ENCODE peak calls at places on chromosomes 4 and X, in five cellular contexts. T is HepG2, F is A549, W is WTC11, I is GM12878. O is an unnamed sample.

GRCh38 chr4:15344041-15344440 is 83.8 kb upstream of the C1QTNF7 start:
- DNase-seq in T (no peak), F (no peak), W (no peak), I (no peak), O (no peak)

GRCh38 chr4:3364199-3364598 is 71.4 kb downstream of the RGS12 start:
- DNase-seq in T (no peak), F (no peak), W (no peak), I (no peak), O (no peak)

GRCh38 chr4:82891728-82892466 is 944 bp upstream of the SEC31A start:
- DNase-seq in T (no peak), F (no peak), W (no peak), I (no peak), O (no peak)

GRCh38 chrX:40784516-40785151 is 49.3 kb upstream of the MED14 start:
- DNase-seq in T (peak), F (peak), W (no peak), I (no peak), O (no peak)

GRCh38 chrX:65667503-65668355 is at the start of gene MSN:
- DNase-seq in T (no peak), F (peak), W (peak), I (no peak), O (peak)

GRCh38 chrX:12308420-12308819 is 170.1 kb downstream of the FRMPD4 start:
- DNase-seq in T (no peak), F (peak), W (no peak), I (no peak), O (no peak)

GRCh38 chrX:41076742-41077141 is 8.5 kb upstream of the USP9X start:
- DNase-seq in T (no peak), F (no peak), W (no peak), I (no peak), O (no peak)

GRCh38 chr4:100870940-100871772 is 353.3 kb upstream of the EMCN start:
- DNase-seq in T (no peak), F (no peak), W (no peak), I (no peak), O (no peak)

GRCh38 chr4:3073158-3074077 is 920 bp downstream of the HTT-AS start:
- DNase-seq in T (peak), F (no peak), W (peak), I (no peak), O (no peak)

GRCh38 chr4:122826000-122826595 is 533 bp upstream of the FGF2 start:
- DNase-seq in T (no peak), F (no peak), W (no peak), I (no peak), O (no peak)

GRCh38 chr4:81594495-81595169 is 122.9 kb upstream of the RASGEF1B start:
- DNase-seq in T (no peak), F (no peak), W (no peak), I (no peak), O (no peak)

GRCh38 chrX:83916525-83916924 is 55.6 kb downstream of the CYLC1 start:
- DNase-seq in T (no peak), F (peak), W (peak), I (no peak), O (peak)

GRCh38 chr4:141501931-141502330 is 134.5 kb upstream of the IL15 start:
- DNase-seq in T (no peak), F (no peak), W (no peak), I (no peak), O (no peak)

DNA sequence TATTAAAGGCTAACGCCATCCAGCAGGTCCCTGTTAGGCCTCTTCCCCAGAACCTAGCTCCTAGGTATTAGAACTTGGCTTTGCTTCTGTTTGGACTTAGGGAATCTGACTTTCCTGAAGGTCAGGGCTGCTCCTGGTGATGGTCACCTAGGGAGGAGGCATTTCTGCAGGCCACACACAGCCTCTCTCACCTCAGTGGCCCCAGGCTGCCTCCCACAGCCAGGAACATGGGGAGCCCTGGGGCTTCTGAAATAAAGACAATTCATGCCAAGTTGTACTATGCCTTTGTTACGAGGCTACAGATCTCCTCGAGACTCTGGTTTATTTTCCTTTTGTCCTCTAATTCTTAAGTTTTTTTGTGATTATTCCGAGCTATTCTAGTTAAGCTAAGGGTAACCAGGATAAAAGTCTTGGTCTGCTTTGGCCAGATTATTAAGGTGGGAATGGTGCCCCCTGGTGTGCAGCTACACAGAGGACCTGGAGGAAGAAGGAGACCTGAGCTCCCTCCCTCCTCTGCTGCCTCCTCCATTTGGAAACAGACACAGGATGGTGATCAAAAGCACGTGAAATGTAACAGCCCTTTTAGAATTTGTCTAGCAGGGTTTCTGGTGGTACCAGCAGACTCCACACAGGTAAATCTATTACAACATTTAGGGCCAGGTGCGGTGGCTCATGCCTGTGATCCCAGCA is 131.0 kb downstream of the DCLK2 start:
- DNase-seq in T (peak), F (peak), W (peak), I (no peak), O (peak)
- TF ChIP-seq ESRRA in T (no peak), F (no peak), W (no peak), I (no peak), O (no peak)

GRCh38 chrX:153378607-153379006 is 22.5 kb downstream of the PNMA6E start:
- DNase-seq in T (no peak), F (no peak), W (no peak), I (no peak), O (no peak)
- TF ChIP-seq ESRRA in T (no peak), F (no peak), W (no peak), I (no peak), O (no peak)

GRCh38 chrX:106246511-106246910 is 78.4 kb downstream of the PWWP3B start:
- DNase-seq in T (no peak), F (no peak), W (no peak), I (no peak), O (no peak)

GRCh38 chrX:106247162-106247561 is 79.1 kb downstream of the PWWP3B start:
- DNase-seq in T (no peak), F (no peak), W (no peak), I (no peak), O (no peak)

DNA sequence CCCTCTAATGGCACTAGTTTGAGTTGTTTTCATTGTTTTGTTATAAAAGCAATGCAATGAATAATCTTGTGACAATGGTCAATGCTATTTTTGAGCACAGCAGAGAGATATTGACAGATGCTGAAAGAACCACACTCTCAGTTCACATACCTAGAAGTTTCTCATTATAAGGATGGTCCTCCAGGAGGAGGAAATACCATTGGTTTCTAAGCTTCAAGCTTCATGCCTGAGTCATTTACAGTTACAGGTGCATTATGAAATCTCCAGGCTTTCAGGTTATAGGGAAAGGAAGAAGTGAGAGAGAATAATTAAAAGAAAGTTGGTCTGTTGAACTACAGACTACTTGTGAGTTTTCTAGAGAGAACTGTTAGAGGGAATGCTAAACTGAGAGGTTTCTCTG is 75.3 kb downstream of the PWWP3B start:
- DNase-seq in T (no peak), F (no peak), W (no peak), I (no peak), O (no peak)
- TF ChIP-seq ESRRA in T (no peak), F (no peak), W (no peak), I (no peak), O (no peak)

DNA sequence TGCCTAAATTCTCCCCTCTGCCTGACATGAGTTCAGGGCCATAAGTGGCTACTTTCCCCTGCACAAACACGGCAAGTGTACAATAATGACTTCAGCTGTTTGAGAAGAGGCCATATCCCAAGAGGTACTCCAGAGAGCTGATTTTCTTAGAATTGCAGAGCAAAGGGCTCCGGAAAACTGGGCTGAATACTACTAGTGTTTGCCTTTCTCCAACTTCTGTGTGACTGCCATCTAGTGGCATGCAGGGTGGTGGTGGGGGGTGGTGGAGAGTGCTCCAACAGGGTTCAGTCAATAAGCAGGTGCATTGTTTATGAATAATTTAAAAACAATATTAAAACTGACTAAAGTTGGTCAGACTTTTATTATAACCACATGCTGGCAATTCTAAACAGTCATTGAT is 130.0 kb downstream of the CHRDL1 start:
- DNase-seq in T (peak), F (peak), W (peak), I (no peak), O (peak)
- TF ChIP-seq ESRRA in T (no peak), F (no peak), W (no peak), I (no peak), O (no peak)

GRCh38 chrX:39648548-39649254 is 449.1 kb downstream of the BCOR start:
- DNase-seq in T (no peak), F (no peak), W (no peak), I (no peak), O (no peak)

GRCh38 chrX:39654183-39654925 is 443.4 kb downstream of the BCOR start:
- DNase-seq in T (no peak), F (no peak), W (no peak), I (no peak), O (no peak)

GRCh38 chrX:39652336-39652735 is 445.4 kb downstream of the BCOR start:
- DNase-seq in T (no peak), F (peak), W (peak), I (no peak), O (peak)

GRCh38 chrX:39653656-39654055 is 444.1 kb downstream of the BCOR start:
- DNase-seq in T (no peak), F (no peak), W (peak), I (no peak), O (no peak)

DNA sequence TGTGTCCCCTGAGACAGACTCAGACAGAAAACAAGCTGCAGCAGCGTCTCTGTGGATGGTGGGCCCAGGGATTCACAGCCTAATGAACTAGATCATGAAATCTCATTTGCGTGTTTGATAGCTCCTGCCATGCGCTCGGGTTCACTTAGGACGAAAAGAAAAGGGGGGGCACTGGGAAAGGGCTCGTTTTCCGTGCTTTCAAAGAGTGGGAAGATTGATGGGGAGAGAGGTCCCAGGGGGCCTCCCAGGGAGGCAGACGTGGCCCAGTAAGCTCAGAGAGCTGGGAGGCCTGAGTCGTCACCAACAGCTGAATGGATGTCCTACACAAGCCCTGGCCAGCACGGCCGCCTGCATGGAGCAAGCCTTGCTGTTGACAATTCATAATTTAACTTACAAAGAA is 446.9 kb downstream of the BCOR start:
- DNase-seq in T (no peak), F (no peak), W (no peak), I (no peak), O (no peak)
- TF ChIP-seq ESRRA in T (no peak), F (no peak), W (no peak), I (no peak), O (no peak)

GRCh38 chr4:26803462-26803861 is 57.2 kb upstream of the STIM2 start:
- DNase-seq in T (no peak), F (no peak), W (no peak), I (no peak), O (no peak)
- TF ChIP-seq ESRRA in T (no peak), F (no peak), W (no peak), I (no peak), O (no peak)

GRCh38 chrX:149079805-149080406 is 425.2 kb downstream of the IDS start:
- DNase-seq in T (no peak), F (no peak), W (no peak), I (no peak), O (no peak)

GRCh38 chrX:149073464-149073863 is 431.6 kb downstream of the IDS start:
- DNase-seq in T (no peak), F (no peak), W (no peak), I (no peak), O (no peak)

GRCh38 chrX:149074429-149074828 is 430.7 kb downstream of the IDS start:
- DNase-seq in T (no peak), F (no peak), W (no peak), I (peak), O (no peak)
- TF ChIP-seq ESRRA in T (no peak), F (no peak), W (no peak), I (no peak), O (no peak)

DNA sequence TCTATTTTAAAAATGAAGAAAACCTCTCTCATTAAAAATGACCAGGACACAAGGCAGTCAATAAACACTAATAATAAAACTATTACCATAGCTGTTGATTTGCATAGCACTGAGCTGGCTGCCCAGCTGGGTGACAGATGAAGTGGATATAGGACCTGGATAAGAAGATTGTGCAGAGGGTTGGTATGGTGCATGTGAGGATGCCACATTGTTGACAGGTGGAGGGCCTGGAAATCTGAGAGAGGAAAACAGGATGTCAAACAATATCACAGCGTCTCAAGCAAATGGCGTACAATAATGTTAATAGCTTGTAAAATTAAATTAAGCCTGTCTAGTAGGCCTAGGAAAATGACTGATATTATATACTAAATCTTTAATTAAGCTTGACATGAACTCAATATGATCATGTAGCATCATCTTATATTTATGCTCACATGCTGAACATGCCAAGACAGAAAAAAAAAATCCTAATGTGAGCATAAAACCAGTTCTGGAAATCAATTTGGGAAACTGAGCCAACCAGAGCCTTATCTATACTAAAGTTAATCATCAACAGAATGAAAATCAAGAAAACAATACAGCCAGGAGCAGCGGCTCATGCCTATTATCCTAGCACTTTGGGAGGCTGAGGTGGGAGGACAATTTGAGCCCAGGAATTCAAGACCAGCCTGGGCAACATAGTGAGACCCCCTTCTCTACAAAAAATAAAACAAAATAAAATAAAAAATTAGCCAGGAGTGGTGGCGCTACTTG is 18.6 kb downstream of the SEC24D start:
- DNase-seq in T (no peak), F (no peak), W (no peak), I (no peak), O (no peak)
- TF ChIP-seq ESRRA in T (no peak), F (no peak), W (no peak), I (no peak), O (no peak)